ENCODE peak calls at places on chromosomes 12 and 14, in five cellular contexts. One of them, this sample, is unnamed.

GRCh38 chr12:51118706-51119105 is 35.3 kb upstream of the CSRNP2 start:
- DNase-seq in MV-4-11: no peak
- DNase-seq in ELR: peak
- DNase-seq in stimulated activated CD8-positive, alpha-beta memory T cell treated with anti-CD3 and anti-CD28 coated beads, Interleukin-4, amount 100 ng/mL, for 1 hour: no peak
- DNase-seq in stimulated activated CD4-positive, alpha-beta T cell treated with anti-CD3 and anti-CD28 coated beads, Interleukin-1b, Interleukin-23, amount 100 ng/mL, for 24 hours: no peak
- DNase-seq in this sample: peak

GRCh38 chr12:49264466-49264872 is 413 bp upstream of the TUBA1C start:
- DNase-seq in MV-4-11: no peak
- DNase-seq in ELR: peak
- DNase-seq in stimulated activated CD8-positive, alpha-beta memory T cell treated with anti-CD3 and anti-CD28 coated beads, Interleukin-4, amount 100 ng/mL, for 1 hour: no peak
- DNase-seq in stimulated activated CD4-positive, alpha-beta T cell treated with anti-CD3 and anti-CD28 coated beads, Interleukin-1b, Interleukin-23, amount 100 ng/mL, for 24 hours: peak
- DNase-seq in this sample: no peak

GRCh38 chr12:6464531-6464930 is 5.9 kb downstream of the VAMP1 start:
- DNase-seq in MV-4-11: no peak
- DNase-seq in ELR: no peak
- DNase-seq in stimulated activated CD8-positive, alpha-beta memory T cell treated with anti-CD3 and anti-CD28 coated beads, Interleukin-4, amount 100 ng/mL, for 1 hour: no peak
- DNase-seq in stimulated activated CD4-positive, alpha-beta T cell treated with anti-CD3 and anti-CD28 coated beads, Interleukin-1b, Interleukin-23, amount 100 ng/mL, for 24 hours: no peak
- DNase-seq in this sample: no peak

GRCh38 chr14:88454886-88455285 is 69.4 kb downstream of the SPATA7 start:
- DNase-seq in MV-4-11: no peak
- DNase-seq in ELR: no peak
- DNase-seq in stimulated activated CD8-positive, alpha-beta memory T cell treated with anti-CD3 and anti-CD28 coated beads, Interleukin-4, amount 100 ng/mL, for 1 hour: no peak
- DNase-seq in stimulated activated CD4-positive, alpha-beta T cell treated with anti-CD3 and anti-CD28 coated beads, Interleukin-1b, Interleukin-23, amount 100 ng/mL, for 24 hours: no peak
- DNase-seq in this sample: no peak

GRCh38 chr14:99688210-99688581 is 4.1 kb downstream of the CYP46A1 start:
- DNase-seq in MV-4-11: no peak
- DNase-seq in ELR: no peak
- DNase-seq in stimulated activated CD8-positive, alpha-beta memory T cell treated with anti-CD3 and anti-CD28 coated beads, Interleukin-4, amount 100 ng/mL, for 1 hour: no peak
- DNase-seq in stimulated activated CD4-positive, alpha-beta T cell treated with anti-CD3 and anti-CD28 coated beads, Interleukin-1b, Interleukin-23, amount 100 ng/mL, for 24 hours: no peak
- DNase-seq in this sample: no peak

GRCh38 chr12:133225527-133225926 is 10.2 kb downstream of the ANHX start:
- DNase-seq in MV-4-11: no peak
- DNase-seq in ELR: no peak
- DNase-seq in stimulated activated CD8-positive, alpha-beta memory T cell treated with anti-CD3 and anti-CD28 coated beads, Interleukin-4, amount 100 ng/mL, for 1 hour: no peak
- DNase-seq in stimulated activated CD4-positive, alpha-beta T cell treated with anti-CD3 and anti-CD28 coated beads, Interleukin-1b, Interleukin-23, amount 100 ng/mL, for 24 hours: no peak
- DNase-seq in this sample: no peak

GRCh38 chr14:54768501-54768900 is 134.1 kb downstream of the GCH1 start:
- DNase-seq in MV-4-11: no peak
- DNase-seq in ELR: no peak
- DNase-seq in stimulated activated CD8-positive, alpha-beta memory T cell treated with anti-CD3 and anti-CD28 coated beads, Interleukin-4, amount 100 ng/mL, for 1 hour: no peak
- DNase-seq in stimulated activated CD4-positive, alpha-beta T cell treated with anti-CD3 and anti-CD28 coated beads, Interleukin-1b, Interleukin-23, amount 100 ng/mL, for 24 hours: no peak
- DNase-seq in this sample: no peak

GRCh38 chr12:14833952-14834351 is 9.4 kb downstream of the ART4 start:
- DNase-seq in MV-4-11: no peak
- DNase-seq in ELR: peak
- DNase-seq in stimulated activated CD8-positive, alpha-beta memory T cell treated with anti-CD3 and anti-CD28 coated beads, Interleukin-4, amount 100 ng/mL, for 1 hour: no peak
- DNase-seq in stimulated activated CD4-positive, alpha-beta T cell treated with anti-CD3 and anti-CD28 coated beads, Interleukin-1b, Interleukin-23, amount 100 ng/mL, for 24 hours: no peak
- DNase-seq in this sample: no peak

GRCh38 chr14:75518625-75519024 is 3.6 kb upstream of the BATF start:
- DNase-seq in MV-4-11: peak
- DNase-seq in ELR: peak
- DNase-seq in stimulated activated CD8-positive, alpha-beta memory T cell treated with anti-CD3 and anti-CD28 coated beads, Interleukin-4, amount 100 ng/mL, for 1 hour: no peak
- DNase-seq in stimulated activated CD4-positive, alpha-beta T cell treated with anti-CD3 and anti-CD28 coated beads, Interleukin-1b, Interleukin-23, amount 100 ng/mL, for 24 hours: no peak
- DNase-seq in this sample: peak

GRCh38 chr14:103563089-103563620 is 395 bp downstream of the COA8 start:
- DNase-seq in MV-4-11: no peak
- DNase-seq in ELR: peak
- DNase-seq in stimulated activated CD8-positive, alpha-beta memory T cell treated with anti-CD3 and anti-CD28 coated beads, Interleukin-4, amount 100 ng/mL, for 1 hour: no peak
- DNase-seq in stimulated activated CD4-positive, alpha-beta T cell treated with anti-CD3 and anti-CD28 coated beads, Interleukin-1b, Interleukin-23, amount 100 ng/mL, for 24 hours: no peak
- DNase-seq in this sample: peak

GRCh38 chr12:116813271-116814041 is 67.8 kb downstream of the HRK start:
- DNase-seq in MV-4-11: no peak
- DNase-seq in ELR: peak
- DNase-seq in stimulated activated CD8-positive, alpha-beta memory T cell treated with anti-CD3 and anti-CD28 coated beads, Interleukin-4, amount 100 ng/mL, for 1 hour: no peak
- DNase-seq in stimulated activated CD4-positive, alpha-beta T cell treated with anti-CD3 and anti-CD28 coated beads, Interleukin-1b, Interleukin-23, amount 100 ng/mL, for 24 hours: no peak
- DNase-seq in this sample: no peak

GRCh38 chr12:62581288-62582064 is 114.8 kb downstream of the MON2 start:
- DNase-seq in MV-4-11: peak
- DNase-seq in ELR: peak
- DNase-seq in stimulated activated CD8-positive, alpha-beta memory T cell treated with anti-CD3 and anti-CD28 coated beads, Interleukin-4, amount 100 ng/mL, for 1 hour: no peak
- DNase-seq in stimulated activated CD4-positive, alpha-beta T cell treated with anti-CD3 and anti-CD28 coated beads, Interleukin-1b, Interleukin-23, amount 100 ng/mL, for 24 hours: no peak
- DNase-seq in this sample: peak

GRCh38 chr12:121295746-121296617 is 527 bp downstream of the CAMKK2 start:
- DNase-seq in MV-4-11: no peak
- DNase-seq in ELR: peak
- DNase-seq in stimulated activated CD8-positive, alpha-beta memory T cell treated with anti-CD3 and anti-CD28 coated beads, Interleukin-4, amount 100 ng/mL, for 1 hour: no peak
- DNase-seq in stimulated activated CD4-positive, alpha-beta T cell treated with anti-CD3 and anti-CD28 coated beads, Interleukin-1b, Interleukin-23, amount 100 ng/mL, for 24 hours: no peak
- DNase-seq in this sample: peak

GRCh38 chr14:64440494-64440893 is 24.8 kb upstream of the AKAP5 start:
- DNase-seq in MV-4-11: peak
- DNase-seq in ELR: no peak
- DNase-seq in stimulated activated CD8-positive, alpha-beta memory T cell treated with anti-CD3 and anti-CD28 coated beads, Interleukin-4, amount 100 ng/mL, for 1 hour: no peak
- DNase-seq in stimulated activated CD4-positive, alpha-beta T cell treated with anti-CD3 and anti-CD28 coated beads, Interleukin-1b, Interleukin-23, amount 100 ng/mL, for 24 hours: no peak
- DNase-seq in this sample: no peak

GRCh38 chr12:84034891-84035290 is 877.7 kb downstream of the SLC6A15 start:
- DNase-seq in MV-4-11: no peak
- DNase-seq in ELR: no peak
- DNase-seq in stimulated activated CD8-positive, alpha-beta memory T cell treated with anti-CD3 and anti-CD28 coated beads, Interleukin-4, amount 100 ng/mL, for 1 hour: no peak
- DNase-seq in stimulated activated CD4-positive, alpha-beta T cell treated with anti-CD3 and anti-CD28 coated beads, Interleukin-1b, Interleukin-23, amount 100 ng/mL, for 24 hours: no peak
- DNase-seq in this sample: no peak

GRCh38 chr12:104370989-104371870 is 67.7 kb downstream of the EID3 start:
- DNase-seq in MV-4-11: no peak
- DNase-seq in ELR: peak
- DNase-seq in stimulated activated CD8-positive, alpha-beta memory T cell treated with anti-CD3 and anti-CD28 coated beads, Interleukin-4, amount 100 ng/mL, for 1 hour: no peak
- DNase-seq in stimulated activated CD4-positive, alpha-beta T cell treated with anti-CD3 and anti-CD28 coated beads, Interleukin-1b, Interleukin-23, amount 100 ng/mL, for 24 hours: no peak
- DNase-seq in this sample: no peak

GRCh38 chr14:56002316-56002715 is 115.9 kb upstream of the PELI2 start:
- DNase-seq in MV-4-11: no peak
- DNase-seq in ELR: no peak
- DNase-seq in stimulated activated CD8-positive, alpha-beta memory T cell treated with anti-CD3 and anti-CD28 coated beads, Interleukin-4, amount 100 ng/mL, for 1 hour: no peak
- DNase-seq in stimulated activated CD4-positive, alpha-beta T cell treated with anti-CD3 and anti-CD28 coated beads, Interleukin-1b, Interleukin-23, amount 100 ng/mL, for 24 hours: no peak
- DNase-seq in this sample: no peak

GRCh38 chr12:70557583-70558263 is 79.5 kb downstream of the PTPRB start:
- DNase-seq in MV-4-11: no peak
- DNase-seq in ELR: no peak
- DNase-seq in stimulated activated CD8-positive, alpha-beta memory T cell treated with anti-CD3 and anti-CD28 coated beads, Interleukin-4, amount 100 ng/mL, for 1 hour: no peak
- DNase-seq in stimulated activated CD4-positive, alpha-beta T cell treated with anti-CD3 and anti-CD28 coated beads, Interleukin-1b, Interleukin-23, amount 100 ng/mL, for 24 hours: no peak
- DNase-seq in this sample: no peak

GRCh38 chr12:4287325-4288290 is 14.0 kb downstream of the CCND2 start:
- DNase-seq in MV-4-11: peak
- DNase-seq in ELR: peak
- DNase-seq in stimulated activated CD8-positive, alpha-beta memory T cell treated with anti-CD3 and anti-CD28 coated beads, Interleukin-4, amount 100 ng/mL, for 1 hour: no peak
- DNase-seq in stimulated activated CD4-positive, alpha-beta T cell treated with anti-CD3 and anti-CD28 coated beads, Interleukin-1b, Interleukin-23, amount 100 ng/mL, for 24 hours: no peak
- DNase-seq in this sample: peak

GRCh38 chr12:107411792-107412535 is 273.6 kb upstream of the PWP1 start:
- DNase-seq in MV-4-11: no peak
- DNase-seq in ELR: peak
- DNase-seq in stimulated activated CD8-positive, alpha-beta memory T cell treated with anti-CD3 and anti-CD28 coated beads, Interleukin-4, amount 100 ng/mL, for 1 hour: no peak
- DNase-seq in stimulated activated CD4-positive, alpha-beta T cell treated with anti-CD3 and anti-CD28 coated beads, Interleukin-1b, Interleukin-23, amount 100 ng/mL, for 24 hours: no peak
- DNase-seq in this sample: peak

GRCh38 chr12:2891240-2892053 is 756 bp downstream of the TULP3 start:
- DNase-seq in MV-4-11: no peak
- DNase-seq in ELR: peak
- DNase-seq in stimulated activated CD8-positive, alpha-beta memory T cell treated with anti-CD3 and anti-CD28 coated beads, Interleukin-4, amount 100 ng/mL, for 1 hour: no peak
- DNase-seq in stimulated activated CD4-positive, alpha-beta T cell treated with anti-CD3 and anti-CD28 coated beads, Interleukin-1b, Interleukin-23, amount 100 ng/mL, for 24 hours: no peak
- DNase-seq in this sample: peak

GRCh38 chr12:26906704-26907103 is 31.1 kb downstream of the INTS13 start:
- DNase-seq in MV-4-11: no peak
- DNase-seq in ELR: no peak
- DNase-seq in stimulated activated CD8-positive, alpha-beta memory T cell treated with anti-CD3 and anti-CD28 coated beads, Interleukin-4, amount 100 ng/mL, for 1 hour: no peak
- DNase-seq in stimulated activated CD4-positive, alpha-beta T cell treated with anti-CD3 and anti-CD28 coated beads, Interleukin-1b, Interleukin-23, amount 100 ng/mL, for 24 hours: no peak
- DNase-seq in this sample: no peak

GRCh38 chr14:26841920-26842741 is 244.3 kb upstream of the NOVA1 start:
- DNase-seq in MV-4-11: no peak
- DNase-seq in ELR: peak
- DNase-seq in stimulated activated CD8-positive, alpha-beta memory T cell treated with anti-CD3 and anti-CD28 coated beads, Interleukin-4, amount 100 ng/mL, for 1 hour: no peak
- DNase-seq in stimulated activated CD4-positive, alpha-beta T cell treated with anti-CD3 and anti-CD28 coated beads, Interleukin-1b, Interleukin-23, amount 100 ng/mL, for 24 hours: no peak
- DNase-seq in this sample: peak

This sample was measured in RKO.